ENCODE peak calls at places on chromosomes 12 and 14, in nine cellular contexts. L, J, I, G, K, V, U, Q and B are unnamed samples.
A peak's percentile ranks its signal among the peaks of the same experiment; 100 is the strongest.

GRCh38 chr14:76280221-76280620 is 95.7 kb upstream of the ESRRB start:
- DNase-seq in V (no peak), I (no peak), L (no peak), J (no peak), U (no peak), G (no peak), K (no peak), Q (no peak), B (no peak)

GRCh38 chr12:95858451-95859343 is at the start of gene SNRPF:
- DNase-seq in G (peak; percentile 90), Q (peak; percentile 93), U (peak; percentile 90), K (peak; percentile 94), L (peak; percentile 97), I (peak; percentile 95), V (peak; percentile 97), J (peak; percentile 99), B (peak; percentile 93)

GRCh38 chr12:96050139-96050538 is 14.8 kb upstream of the LTA4H start:
- DNase-seq in I (no peak), U (no peak), K (no peak), G (no peak), Q (no peak), L (no peak), V (no peak), J (no peak), B (no peak)

GRCh38 chr12:24125280-24125679 is 175.8 kb upstream of the SOX5 start:
- DNase-seq in I (no peak), J (no peak), G (no peak), V (no peak), L (no peak), U (no peak), K (no peak), Q (no peak), B (no peak)

GRCh38 chr12:18750087-18750486 is 12.2 kb downstream of the CAPZA3 start:
- DNase-seq in G (no peak), Q (no peak), J (peak; percentile 5), U (peak; percentile 12), K (no peak), I (no peak), L (no peak), V (peak; percentile 9), B (no peak)

GRCh38 chr12:1760566-1761382 is 59.6 kb upstream of the LRTM2 start:
- DNase-seq in J (no peak), V (peak; percentile 15), G (no peak), L (peak; percentile 51), K (no peak), I (no peak), U (no peak), Q (no peak), B (no peak)

GRCh38 chr14:35331605-35332516 is 39.7 kb downstream of the PSMA6 start:
- DNase-seq in V (peak; percentile 80), I (no peak), Q (no peak), U (no peak), J (no peak), K (peak; percentile 72), G (no peak), L (peak; percentile 97), B (no peak)

GRCh38 chr14:64998455-64998931 is 11.8 kb downstream of the FNTB start:
- DNase-seq in Q (no peak), J (no peak), U (no peak), I (no peak), L (peak; percentile 77), G (no peak), V (no peak), K (no peak), B (no peak)

GRCh38 chr12:130164931-130165330 is 2.7 kb downstream of the FZD10 start:
- DNase-seq in U (no peak), J (no peak), G (no peak), L (no peak), K (no peak), V (no peak), Q (no peak), I (no peak), B (no peak)